ENCODE peak calls at places on chromosomes 1 and 21, in six cellular contexts. U, E, H, C, R and D are unnamed samples.

GRCh38 chr1:3928622-3929021 is 28.6 kb upstream of the C1orf174 start:
- DNase-seq in C (peak; percentile 42), H (no peak), U (no peak), E (no peak), R (no peak), D (no peak)

GRCh38 chr1:235102993-235103411 is 25.6 kb downstream of the TOMM20 start:
- DNase-seq in U (no peak), E (no peak), C (no peak), R (peak; percentile 42), H (no peak), D (no peak)

GRCh38 chr21:44618504-44618903 is 6.6 kb downstream of the KRTAP10-8 start:
- DNase-seq in R (peak; percentile 56), H (no peak), U (no peak), E (no peak), C (no peak), D (no peak)

GRCh38 chr1:74396942-74397341 is 115.5 kb downstream of the LRRC53 start:
- DNase-seq in C (no peak), H (no peak), R (no peak), U (no peak), E (no peak), D (no peak)

GRCh38 chr1:231871878-231872277 is 245.3 kb downstream of the DISC1 start:
- DNase-seq in H (no peak), R (no peak), C (no peak), U (no peak), E (no peak), D (no peak)

GRCh38 chr1:180186831-180187230 is 32.2 kb downstream of the QSOX1 start:
- DNase-seq in R (no peak), C (no peak), U (no peak), E (no peak), H (no peak), D (no peak)

GRCh38 chr1:204723131-204723787 is 37.7 kb upstream of the LRRN2 start:
- DNase-seq in H (no peak), R (no peak), C (peak; percentile 54), U (no peak), E (no peak), D (no peak)

GRCh38 chr1:66274634-66275033 is 259.3 kb upstream of the SGIP1 start:
- DNase-seq in R (no peak), H (no peak), E (no peak), U (no peak), C (no peak), D (no peak)

GRCh38 chr1:40697436-40697835 is 5.9 kb downstream of the NFYC start:
- DNase-seq in C (no peak), H (no peak), U (no peak), R (no peak), E (no peak), D (no peak)

GRCh38 chr1:90176530-90176929 is 181.6 kb downstream of the ZNF326 start:
- DNase-seq in R (no peak), U (no peak), C (no peak), H (no peak), E (no peak), D (no peak)

GRCh38 chr21:33058468-33059318 is 11.2 kb upstream of the OLIG1 start:
- DNase-seq in C (no peak), R (no peak), U (no peak), E (no peak), H (no peak), D (peak; percentile 19)

GRCh38 chr1:111517464-111518225 is 14.2 kb upstream of the ADORA3 start:
- DNase-seq in E (no peak), H (no peak), C (no peak), U (no peak), R (no peak), D (no peak)

GRCh38 chr1:107404756-107405155 is 263.9 kb downstream of the NTNG1 start:
- DNase-seq in R (no peak), H (no peak), U (no peak), E (no peak), C (no peak), D (no peak)

GRCh38 chr1:169321539-169321938 is 46.1 kb downstream of the NME7 start:
- DNase-seq in H (peak; percentile 13), R (no peak), U (no peak), E (no peak), C (no peak), D (no peak)

GRCh38 chr1:67847466-67847865 is 14.2 kb upstream of the GNG12 start:
- DNase-seq in C (no peak), H (no peak), U (no peak), E (no peak), R (no peak), D (no peak)

GRCh38 chr1:202283379-202283844 is 58.3 kb downstream of the UBE2T start:
- DNase-seq in U (no peak), H (peak; percentile 98), R (peak; percentile 59), C (peak; percentile 27), E (no peak), D (no peak)

GRCh38 chr1:53343831-53344668 is 16.2 kb upstream of the LRP8 start:
- DNase-seq in C (peak; percentile 41), R (peak; percentile 26), H (no peak), E (no peak), U (no peak), D (no peak)

GRCh38 chr1:209617047-209617673 is 33.6 kb downstream of the CAMK1G start:
- DNase-seq in U (no peak), R (peak; percentile 27), E (no peak), H (peak; percentile 12), C (peak; percentile 39), D (no peak)

GRCh38 chr1:228453614-228454013 is 33.6 kb upstream of the RNF187 start:
- DNase-seq in H (no peak), C (no peak), E (no peak), U (no peak), R (no peak), D (no peak)

GRCh38 chr1:70084314-70084915 is 121.0 kb downstream of the LRRC40 start:
- DNase-seq in E (no peak), U (no peak), R (no peak), C (no peak), H (peak; percentile 25), D (no peak)

GRCh38 chr1:33005812-33006465 is 30.7 kb downstream of the AK2 start:
- DNase-seq in H (no peak), U (no peak), C (no peak), R (no peak), E (no peak), D (no peak)

GRCh38 chr1:147651466-147651865 is 18.9 kb downstream of the ACP6 start:
- DNase-seq in C (no peak), H (no peak), R (no peak), E (no peak), U (no peak), D (no peak)

GRCh38 chr1:217105432-217105831 is 382.2 kb upstream of the ESRRG start:
- DNase-seq in E (no peak), U (no peak), H (no peak), C (no peak), R (no peak), D (no peak)

GRCh38 chr1:44842415-44842762 is 664 bp downstream of the PTCH2 start:
- DNase-seq in H (no peak), C (no peak), U (no peak), E (no peak), R (no peak), D (no peak)

GRCh38 chr1:7299329-7299799 is 471.7 kb upstream of the VAMP3 start:
- DNase-seq in U (no peak), H (peak; percentile 55), C (peak; percentile 62), E (peak; percentile 25), R (peak; percentile 64), D (peak; percentile 49)

GRCh38 chr1:235068155-235069121 is 60.2 kb downstream of the TOMM20 start:
- DNase-seq in H (peak; percentile 98), C (no peak), E (no peak), U (no peak), R (peak; percentile 75), D (no peak)

DNA sequence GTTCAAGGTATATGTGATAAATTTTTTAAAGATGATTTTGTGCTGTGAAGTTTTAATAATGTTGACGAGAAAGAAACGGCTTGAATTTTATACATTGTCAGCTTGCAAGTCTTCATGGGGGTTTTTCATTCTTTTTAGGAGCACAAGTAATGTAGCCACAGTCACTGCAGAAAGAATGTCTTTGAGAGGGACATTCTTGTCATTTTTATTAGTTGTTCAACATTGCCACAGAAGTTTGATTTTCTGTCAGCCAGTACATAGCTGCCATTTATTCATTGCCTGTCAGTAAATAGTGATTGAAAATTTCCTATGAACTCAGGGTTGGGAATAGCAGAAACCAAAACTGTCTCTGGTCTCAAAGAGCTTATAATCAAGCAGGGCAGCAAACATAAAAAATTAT is 156.2 kb downstream of the DHRS3 start:
- DNase-seq in E (no peak), H (no peak), R (no peak), C (no peak), U (no peak), D (no peak)
- H3K27ac ChIP-seq in E (peak overlapping the region; percentile 60), H (no peak overlapping the region), R (no peak overlapping the region), C (peak overlapping the region; percentile 80), U (no peak overlapping the region), D (no peak overlapping the region)

GRCh38 chr1:100394286-100394685 is 42.0 kb downstream of the CDC14A start:
- DNase-seq in R (no peak), H (no peak), C (no peak), U (no peak), E (no peak), D (no peak)
- H3K27ac ChIP-seq in R (no peak overlapping the region), H (no peak overlapping the region), C (no peak overlapping the region), U (peak overlapping the region; percentile 15), E (no peak overlapping the region), D (no peak overlapping the region)

GRCh38 chr21:45982758-45983731 is 1.5 kb downstream of the COL6A1 start:
- DNase-seq in C (peak; percentile 60), E (no peak), U (no peak), H (no peak), R (no peak), D (no peak)

GRCh38 chr21:45982256-45982757 is 737 bp downstream of the COL6A1 start:
- DNase-seq in H (no peak), U (no peak), E (no peak), R (peak; percentile 48), C (peak; percentile 72), D (no peak)

GRCh38 chr21:45980697-45981096 is 873 bp upstream of the COL6A1 start:
- DNase-seq in R (no peak), C (no peak), U (no peak), H (no peak), E (no peak), D (no peak)

GRCh38 chr21:45981154-45981606 is 390 bp upstream of the COL6A1 start:
- DNase-seq in R (peak; percentile 78), H (peak; percentile 51), C (peak; percentile 79), E (peak; percentile 67), U (peak; percentile 41), D (peak; percentile 30)

DNA sequence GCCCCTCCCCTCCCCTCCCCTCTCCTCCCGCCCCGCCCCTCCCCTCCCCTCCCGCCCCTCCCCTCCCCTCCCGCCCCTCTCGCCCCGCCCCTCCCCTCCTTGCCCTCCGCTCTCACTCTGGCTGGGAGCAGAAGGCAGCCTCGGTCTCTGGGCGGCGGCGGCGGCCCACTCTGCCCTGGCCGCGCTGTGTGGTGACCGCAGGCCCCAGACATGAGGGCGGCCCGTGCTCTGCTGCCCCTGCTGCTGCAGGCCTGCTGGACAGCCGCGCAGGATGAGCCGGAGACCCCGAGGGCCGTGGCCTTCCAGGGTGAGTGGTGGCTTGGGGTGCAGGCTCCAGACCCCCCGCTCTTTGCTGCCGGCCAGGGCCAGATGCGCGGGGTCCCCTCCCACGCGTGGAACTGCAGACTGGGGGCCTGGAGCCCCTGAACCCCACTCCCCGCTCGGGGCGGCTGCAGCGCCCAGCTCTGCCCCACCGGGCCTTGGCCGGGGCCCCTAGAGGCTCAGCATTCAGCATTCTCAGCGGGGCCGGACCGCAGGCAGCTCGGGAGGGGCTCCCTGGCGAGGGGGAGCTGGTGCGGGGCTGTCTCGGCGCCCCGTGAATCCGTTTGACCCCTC is at the start of gene COL6A1:
- DNase-seq in H (no peak), U (no peak), C (peak; percentile 81), R (peak; percentile 63), E (no peak), D (no peak)
- H3K27ac ChIP-seq in H (no peak within 1 kb of the TSS), U (no peak within 1 kb of the TSS), C (peak within 1 kb of the TSS; percentile 46), R (peak within 1 kb of the TSS; percentile 51), E (peak within 1 kb of the TSS; percentile 76), D (no peak within 1 kb of the TSS)

GRCh38 chr1:172135923-172136610 is 284.4 kb upstream of the C1orf105 start:
- DNase-seq in C (no peak), R (no peak), U (no peak), H (no peak), E (no peak), D (no peak)
- H3K27ac ChIP-seq in C (no peak overlapping the region), R (no peak overlapping the region), U (no peak overlapping the region), H (no peak overlapping the region), E (no peak overlapping the region), D (no peak overlapping the region)